ENCODE peak calls at places on chromosomes 13 and 19, in nine cellular contexts. One of them, this sample, is unnamed.

GRCh38 chr13:91406619-91407018 is 8.2 kb downstream of the GPC5 start:
- DNase-seq in pancreas: no peak
- DNase-seq in Caco-2: peak; percentile 73
- DNase-seq in neuronal stem cell: peak; percentile 30
- DNase-seq in GM23338: peak; percentile 90
- DNase-seq in H9: peak; percentile 79
- DNase-seq in NT2/D1: peak; percentile 70
- DNase-seq in breast epithelium: no peak
- DNase-seq in colonic mucosa: no peak
- DNase-seq in this sample: no peak

GRCh38 chr19:8571006-8571411 is 6.2 kb downstream of the MYO1F start:
- DNase-seq in pancreas: no peak
- DNase-seq in Caco-2: no peak
- DNase-seq in neuronal stem cell: no peak
- DNase-seq in GM23338: no peak
- DNase-seq in H9: no peak
- DNase-seq in NT2/D1: no peak
- DNase-seq in breast epithelium: no peak
- DNase-seq in colonic mucosa: peak; percentile 38
- DNase-seq in this sample: peak; percentile 84

GRCh38 chr13:28147489-28147888 is 9.1 kb downstream of the PAN3 start:
- DNase-seq in pancreas: no peak
- DNase-seq in Caco-2: no peak
- DNase-seq in neuronal stem cell: no peak
- DNase-seq in GM23338: no peak
- DNase-seq in H9: no peak
- DNase-seq in NT2/D1: no peak
- DNase-seq in breast epithelium: no peak
- DNase-seq in colonic mucosa: no peak
- DNase-seq in this sample: no peak

GRCh38 chr13:53276265-53276664 is 247.7 kb downstream of the OLFM4 start:
- DNase-seq in pancreas: no peak
- DNase-seq in Caco-2: no peak
- DNase-seq in neuronal stem cell: peak; percentile 8
- DNase-seq in GM23338: peak; percentile 90
- DNase-seq in H9: peak; percentile 29
- DNase-seq in NT2/D1: peak; percentile 66
- DNase-seq in breast epithelium: no peak
- DNase-seq in colonic mucosa: no peak
- DNase-seq in this sample: no peak

GRCh38 chr13:50376895-50377575 is 361.8 kb downstream of the KCNRG start:
- DNase-seq in pancreas: no peak
- DNase-seq in Caco-2: peak; percentile 39
- DNase-seq in neuronal stem cell: no peak
- DNase-seq in GM23338: peak; percentile 70
- DNase-seq in H9: peak; percentile 77
- DNase-seq in NT2/D1: no peak
- DNase-seq in breast epithelium: no peak
- DNase-seq in colonic mucosa: no peak
- DNase-seq in this sample: no peak

GRCh38 chr19:17829855-17830566 is 8.7 kb upstream of the INSL3 start:
- DNase-seq in pancreas: peak; percentile 31
- DNase-seq in Caco-2: no peak
- DNase-seq in neuronal stem cell: peak; percentile 72
- DNase-seq in GM23338: peak; percentile 94
- DNase-seq in H9: peak; percentile 97
- DNase-seq in NT2/D1: peak; percentile 68
- DNase-seq in breast epithelium: no peak
- DNase-seq in colonic mucosa: peak; percentile 63
- DNase-seq in this sample: peak; percentile 68

GRCh38 chr19:39335168-39335567 is 675 bp downstream of the GMFG start:
- DNase-seq in pancreas: no peak
- DNase-seq in Caco-2: no peak
- DNase-seq in neuronal stem cell: no peak
- DNase-seq in GM23338: no peak
- DNase-seq in H9: no peak
- DNase-seq in NT2/D1: no peak
- DNase-seq in breast epithelium: no peak
- DNase-seq in colonic mucosa: no peak
- DNase-seq in this sample: no peak

GRCh38 chr13:110916671-110917142 is 1.8 kb upstream of the ANKRD10 start:
- DNase-seq in pancreas: no peak
- DNase-seq in Caco-2: no peak
- DNase-seq in neuronal stem cell: no peak
- DNase-seq in GM23338: no peak
- DNase-seq in H9: no peak
- DNase-seq in NT2/D1: no peak
- DNase-seq in breast epithelium: no peak
- DNase-seq in colonic mucosa: no peak
- DNase-seq in this sample: no peak

GRCh38 chr13:100275746-100276145 is 186.9 kb downstream of the PCCA start:
- DNase-seq in pancreas: no peak
- DNase-seq in Caco-2: no peak
- DNase-seq in neuronal stem cell: no peak
- DNase-seq in GM23338: no peak
- DNase-seq in H9: no peak
- DNase-seq in NT2/D1: no peak
- DNase-seq in breast epithelium: no peak
- DNase-seq in colonic mucosa: no peak
- DNase-seq in this sample: no peak

GRCh38 chr13:47033216-47033615 is 136.4 kb upstream of the HTR2A start:
- DNase-seq in pancreas: no peak
- DNase-seq in Caco-2: no peak
- DNase-seq in neuronal stem cell: no peak
- DNase-seq in GM23338: no peak
- DNase-seq in H9: no peak
- DNase-seq in NT2/D1: no peak
- DNase-seq in breast epithelium: no peak
- DNase-seq in colonic mucosa: no peak
- DNase-seq in this sample: no peak

GRCh38 chr13:100392709-100393630 is 195.6 kb downstream of the GGACT start:
- DNase-seq in pancreas: peak; percentile 71
- DNase-seq in Caco-2: peak; percentile 77
- DNase-seq in neuronal stem cell: peak; percentile 14
- DNase-seq in GM23338: peak; percentile 67
- DNase-seq in H9: peak; percentile 86
- DNase-seq in NT2/D1: peak; percentile 49
- DNase-seq in breast epithelium: no peak
- DNase-seq in colonic mucosa: peak; percentile 84
- DNase-seq in this sample: peak; percentile 88

GRCh38 chr19:44782729-44783128 is 5.0 kb downstream of the CBLC start:
- DNase-seq in pancreas: no peak
- DNase-seq in Caco-2: no peak
- DNase-seq in neuronal stem cell: no peak
- DNase-seq in GM23338: peak; percentile 29
- DNase-seq in H9: no peak
- DNase-seq in NT2/D1: no peak
- DNase-seq in breast epithelium: no peak
- DNase-seq in colonic mucosa: no peak
- DNase-seq in this sample: no peak

GRCh38 chr19:10260141-10260584 is 8.1 kb downstream of the MRPL4 start:
- DNase-seq in pancreas: no peak
- DNase-seq in Caco-2: no peak
- DNase-seq in neuronal stem cell: no peak
- DNase-seq in GM23338: no peak
- DNase-seq in H9: no peak
- DNase-seq in NT2/D1: no peak
- DNase-seq in breast epithelium: no peak
- DNase-seq in colonic mucosa: no peak
- DNase-seq in this sample: no peak

GRCh38 chr13:50033696-50034095 is 18.5 kb downstream of the KCNRG start:
- DNase-seq in pancreas: no peak
- DNase-seq in Caco-2: no peak
- DNase-seq in neuronal stem cell: no peak
- DNase-seq in GM23338: no peak
- DNase-seq in H9: no peak
- DNase-seq in NT2/D1: no peak
- DNase-seq in breast epithelium: no peak
- DNase-seq in colonic mucosa: no peak
- DNase-seq in this sample: no peak

GRCh38 chr13:64369121-64369520 is 2861.0 kb downstream of the PCDH9 start:
- DNase-seq in pancreas: no peak
- DNase-seq in Caco-2: no peak
- DNase-seq in neuronal stem cell: no peak
- DNase-seq in GM23338: no peak
- DNase-seq in H9: no peak
- DNase-seq in NT2/D1: no peak
- DNase-seq in breast epithelium: no peak
- DNase-seq in colonic mucosa: no peak
- DNase-seq in this sample: no peak

GRCh38 chr19:50328257-50329145 is 676 bp downstream of the KCNC3 start:
- DNase-seq in pancreas: peak; percentile 57
- DNase-seq in Caco-2: peak; percentile 68
- DNase-seq in neuronal stem cell: no peak
- DNase-seq in GM23338: peak; percentile 64
- DNase-seq in H9: peak; percentile 38
- DNase-seq in NT2/D1: no peak
- DNase-seq in breast epithelium: no peak
- DNase-seq in colonic mucosa: no peak
- DNase-seq in this sample: no peak

GRCh38 chr19:40701758-40702157 is 11.3 kb upstream of the NUMBL start:
- DNase-seq in pancreas: no peak
- DNase-seq in Caco-2: no peak
- DNase-seq in neuronal stem cell: no peak
- DNase-seq in GM23338: no peak
- DNase-seq in H9: no peak
- DNase-seq in NT2/D1: no peak
- DNase-seq in breast epithelium: no peak
- DNase-seq in colonic mucosa: no peak
- DNase-seq in this sample: no peak

GRCh38 chr19:1691589-1692290 is 39.3 kb upstream of the TCF3 start:
- DNase-seq in pancreas: no peak
- DNase-seq in Caco-2: no peak
- DNase-seq in neuronal stem cell: no peak
- DNase-seq in GM23338: no peak
- DNase-seq in H9: no peak
- DNase-seq in NT2/D1: no peak
- DNase-seq in breast epithelium: no peak
- DNase-seq in colonic mucosa: no peak
- DNase-seq in this sample: no peak

GRCh38 chr19:48815870-48816501 is 5.2 kb upstream of the BCAT2 start:
- DNase-seq in pancreas: peak; percentile 68
- DNase-seq in Caco-2: peak; percentile 54
- DNase-seq in neuronal stem cell: no peak
- DNase-seq in GM23338: peak; percentile 63
- DNase-seq in H9: no peak
- DNase-seq in NT2/D1: no peak
- DNase-seq in breast epithelium: no peak
- DNase-seq in colonic mucosa: no peak
- DNase-seq in this sample: no peak

DNA sequence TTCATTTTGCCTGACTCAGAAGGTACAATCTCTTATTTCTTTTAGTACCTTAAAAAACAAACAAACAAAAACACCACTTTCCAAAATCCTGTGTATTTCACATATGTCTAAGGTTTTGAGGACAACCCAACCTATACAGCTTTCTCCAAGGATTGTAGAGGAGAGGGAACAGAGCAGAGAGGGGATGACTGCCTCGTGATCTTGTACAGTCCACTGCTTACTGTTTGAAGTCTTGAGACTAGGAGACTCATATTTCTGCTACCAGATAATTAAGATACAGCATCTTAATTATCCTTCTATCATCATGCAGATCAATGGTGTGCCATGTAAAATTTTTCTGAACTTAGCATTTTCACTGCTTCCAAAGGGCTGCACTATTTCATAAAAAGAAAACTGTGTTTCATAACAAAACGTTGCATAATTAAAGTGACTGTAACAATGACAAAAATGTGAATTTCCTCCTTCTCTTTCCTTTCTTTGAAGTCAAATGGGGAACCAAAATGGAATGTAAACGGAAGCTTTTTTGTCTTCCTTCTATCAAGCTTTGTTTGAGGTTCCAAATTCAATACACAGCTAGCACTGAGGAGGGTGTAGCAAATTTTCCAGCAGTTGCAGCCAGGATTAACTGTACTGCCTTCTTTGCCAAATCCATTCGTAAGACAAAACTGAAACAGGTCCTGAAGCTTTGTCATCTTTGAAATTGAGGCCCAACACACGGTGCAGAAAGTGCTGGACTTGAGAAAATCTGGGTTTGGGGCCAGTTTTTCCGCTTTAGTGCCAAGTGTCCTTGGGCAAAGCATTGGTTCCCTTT is 34.8 kb upstream of the RCBTB2 start:
- DNase-seq in pancreas: no peak
- DNase-seq in Caco-2: no peak
- DNase-seq in neuronal stem cell: no peak
- DNase-seq in GM23338: no peak
- DNase-seq in H9: no peak
- DNase-seq in NT2/D1: no peak
- DNase-seq in breast epithelium: no peak
- DNase-seq in colonic mucosa: no peak
- DNase-seq in this sample: no peak
- H3K4me1 ChIP-seq in pancreas: no peaks in the 10 kb centered on the region
- H3K4me1 ChIP-seq in Caco-2: no peaks in the 10 kb centered on the region
- H3K4me1 ChIP-seq in neuronal stem cell: peaks cover 3% of the 10 kb centered on the region
- H3K4me1 ChIP-seq in GM23338: peaks cover 19% of the 10 kb centered on the region
- H3K4me1 ChIP-seq in H9: no peaks in the 10 kb centered on the region
- H3K4me1 ChIP-seq in NT2/D1: no peaks in the 10 kb centered on the region
- H3K4me1 ChIP-seq in breast epithelium: no peaks in the 10 kb centered on the region
- H3K4me1 ChIP-seq in colonic mucosa: no peaks in the 10 kb centered on the region
- H3K4me1 ChIP-seq in this sample: peaks cover 4% of the 10 kb centered on the region

GRCh38 chr19:33390120-33390907 is 16.8 kb downstream of the CEBPG start:
- DNase-seq in pancreas: no peak
- DNase-seq in Caco-2: no peak
- DNase-seq in neuronal stem cell: no peak
- DNase-seq in GM23338: no peak
- DNase-seq in H9: no peak
- DNase-seq in NT2/D1: no peak
- DNase-seq in breast epithelium: peak; percentile 63
- DNase-seq in colonic mucosa: peak; percentile 70
- DNase-seq in this sample: peak; percentile 73
- H3K4me1 ChIP-seq in pancreas: peaks cover 13% of the 10 kb centered on the region
- H3K4me1 ChIP-seq in Caco-2: no peaks in the 10 kb centered on the region
- H3K4me1 ChIP-seq in neuronal stem cell: no peaks in the 10 kb centered on the region
- H3K4me1 ChIP-seq in GM23338: no peaks in the 10 kb centered on the region
- H3K4me1 ChIP-seq in H9: no peaks in the 10 kb centered on the region
- H3K4me1 ChIP-seq in NT2/D1: peaks cover 9% of the 10 kb centered on the region
- H3K4me1 ChIP-seq in breast epithelium: peaks cover 60% of the 10 kb centered on the region
- H3K4me1 ChIP-seq in colonic mucosa: peaks cover 28% of the 10 kb centered on the region
- H3K4me1 ChIP-seq in this sample: no peaks in the 10 kb centered on the region

DNA sequence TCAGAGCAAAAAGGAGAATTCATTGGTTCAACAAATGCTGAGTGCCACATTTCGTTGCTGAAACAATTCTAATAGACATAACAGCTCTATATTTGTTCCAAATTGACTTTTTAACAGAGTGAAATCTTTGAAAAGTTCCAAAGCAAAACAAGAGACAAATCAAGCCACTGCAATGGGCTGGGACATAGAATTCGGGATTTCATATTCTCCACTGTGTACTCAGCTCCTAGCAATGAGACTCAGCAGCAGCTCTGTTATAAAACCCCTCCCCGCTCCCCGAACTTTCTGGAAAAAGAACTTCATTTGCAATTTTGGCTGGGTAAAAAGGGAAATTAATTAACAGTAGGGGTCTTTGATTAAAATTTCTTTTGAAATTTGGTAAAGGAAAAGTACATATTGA is 11.3 kb downstream of the RFX2 start:
- DNase-seq in pancreas: no peak
- DNase-seq in Caco-2: no peak
- DNase-seq in neuronal stem cell: no peak
- DNase-seq in GM23338: no peak
- DNase-seq in H9: no peak
- DNase-seq in NT2/D1: no peak
- DNase-seq in breast epithelium: no peak
- DNase-seq in colonic mucosa: no peak
- DNase-seq in this sample: no peak
- H3K4me1 ChIP-seq in pancreas: no peaks in the 10 kb centered on the region
- H3K4me1 ChIP-seq in Caco-2: no peaks in the 10 kb centered on the region
- H3K4me1 ChIP-seq in neuronal stem cell: peaks cover 24% of the 10 kb centered on the region
- H3K4me1 ChIP-seq in GM23338: no peaks in the 10 kb centered on the region
- H3K4me1 ChIP-seq in H9: no peaks in the 10 kb centered on the region
- H3K4me1 ChIP-seq in NT2/D1: no peaks in the 10 kb centered on the region
- H3K4me1 ChIP-seq in breast epithelium: no peaks in the 10 kb centered on the region
- H3K4me1 ChIP-seq in colonic mucosa: no peaks in the 10 kb centered on the region
- H3K4me1 ChIP-seq in this sample: no peaks in the 10 kb centered on the region

GRCh38 chr13:48158915-48159314 is 64.0 kb upstream of the MED4 start:
- DNase-seq in pancreas: no peak
- DNase-seq in Caco-2: no peak
- DNase-seq in neuronal stem cell: no peak
- DNase-seq in GM23338: no peak
- DNase-seq in H9: no peak
- DNase-seq in NT2/D1: no peak
- DNase-seq in breast epithelium: no peak
- DNase-seq in colonic mucosa: no peak
- DNase-seq in this sample: no peak
- H3K4me1 ChIP-seq in pancreas: no peaks in the 10 kb centered on the region
- H3K4me1 ChIP-seq in Caco-2: no peaks in the 10 kb centered on the region
- H3K4me1 ChIP-seq in neuronal stem cell: peaks cover 14% of the 10 kb centered on the region
- H3K4me1 ChIP-seq in GM23338: peaks cover 16% of the 10 kb centered on the region
- H3K4me1 ChIP-seq in H9: no peaks in the 10 kb centered on the region
- H3K4me1 ChIP-seq in NT2/D1: peaks cover 2% of the 10 kb centered on the region
- H3K4me1 ChIP-seq in breast epithelium: no peaks in the 10 kb centered on the region
- H3K4me1 ChIP-seq in colonic mucosa: no peaks in the 10 kb centered on the region
- H3K4me1 ChIP-seq in this sample: no peaks in the 10 kb centered on the region

This sample was measured in Peyer's patch.